ENCODE peak calls at places on chromosomes 7 and 10, in seven cellular contexts. S is uterus, H is EH, X is endodermal cell, G is GM23248, R is cardiac fibroblast, C is GM20000. K is an unnamed sample.

GRCh38 chr7:92678291-92678920 is 88.2 kb upstream of the FAM133B start:
- DNase-seq in S (no peak), H (no peak), X (no peak), G (no peak), R (no peak), C (no peak), K (no peak)

GRCh38 chr7:139099181-139099947 is 10.2 kb downstream of the ZC3HAV1 start:
- DNase-seq in S (no peak), H (no peak), X (no peak), G (peak; percentile 59), R (peak; percentile 33), C (no peak), K (no peak)

GRCh38 chr10:7686351-7687171 is 16.6 kb upstream of the ITIH2 start:
- DNase-seq in S (no peak), H (no peak), X (no peak), G (no peak), R (no peak), C (no peak), K (no peak)

GRCh38 chr10:97771913-97772823 is at the start of gene SFRP5:
- DNase-seq in S (no peak), H (no peak), X (peak; percentile 75), G (no peak), R (no peak), C (no peak), K (no peak)

GRCh38 chr7:35975851-35976454 is 175.1 kb downstream of the SEPTIN7 start:
- DNase-seq in S (no peak), H (peak; percentile 74), X (peak; percentile 72), G (peak; percentile 67), R (peak; percentile 89), C (peak; percentile 68), K (no peak)

GRCh38 chr10:34723746-34724145 is 91.3 kb downstream of the PARD3 start:
- DNase-seq in S (peak; percentile 33), H (peak; percentile 77), X (no peak), G (peak; percentile 86), R (peak; percentile 85), C (peak; percentile 38), K (no peak)

GRCh38 chr7:114082934-114083647 is 164.3 kb upstream of the PPP1R3A start:
- DNase-seq in S (peak; percentile 24), H (no peak), X (peak; percentile 84), G (peak; percentile 54), R (no peak), C (peak; percentile 26), K (peak; percentile 32)

GRCh38 chr7:158734861-158735260 is 30.3 kb upstream of the NCAPG2 start:
- DNase-seq in S (no peak), H (peak; percentile 29), X (no peak), G (peak; percentile 33), R (peak; percentile 76), C (no peak), K (no peak)

GRCh38 chr10:11109590-11109989 is 91.9 kb downstream of the CELF2 start:
- DNase-seq in S (no peak), H (no peak), X (no peak), G (no peak), R (no peak), C (no peak), K (no peak)

GRCh38 chr7:66150471-66150870 is 35.8 kb downstream of the CRCP start:
- DNase-seq in S (peak; percentile 66), H (peak; percentile 84), X (no peak), G (peak; percentile 56), R (peak; percentile 55), C (no peak), K (peak; percentile 58)

GRCh38 chr10:8060010-8060703 is 5.7 kb downstream of the GATA3 start:
- DNase-seq in S (no peak), H (peak; percentile 77), X (no peak), G (peak; percentile 27), R (no peak), C (peak; percentile 54), K (no peak)

GRCh38 chr10:74991435-74991834 is 120.0 kb upstream of the SAMD8 start:
- DNase-seq in S (no peak), H (peak; percentile 16), X (no peak), G (peak; percentile 45), R (peak; percentile 52), C (no peak), K (no peak)

GRCh38 chr7:102395620-102395957 is 574 bp upstream of the PRKRIP1 start:
- DNase-seq in S (no peak), H (no peak), X (no peak), G (peak; percentile 63), R (peak; percentile 34), C (no peak), K (no peak)

GRCh38 chr7:78983483-78983882 is 470.0 kb downstream of the MAGI2 start:
- DNase-seq in S (no peak), H (no peak), X (no peak), G (no peak), R (no peak), C (no peak), K (no peak)

GRCh38 chr10:15455456-15455855 is 84.4 kb upstream of the FAM171A1 start:
- DNase-seq in S (no peak), H (no peak), X (no peak), G (no peak), R (no peak), C (no peak), K (no peak)

GRCh38 chr10:32459072-32459703 is 13.2 kb downstream of the CCDC7 start:
- DNase-seq in S (no peak), H (no peak), X (no peak), G (no peak), R (no peak), C (no peak), K (no peak)

GRCh38 chr7:51366930-51367613 is 50.5 kb upstream of the COBL start:
- DNase-seq in S (no peak), H (no peak), X (peak; percentile 84), G (peak; percentile 69), R (peak; percentile 56), C (peak; percentile 52), K (peak; percentile 29)

GRCh38 chr7:80093349-80093748 is 41.3 kb upstream of the GNAI1 start:
- DNase-seq in S (no peak), H (no peak), X (no peak), G (no peak), R (no peak), C (no peak), K (no peak)

GRCh38 chr10:114395361-114396022 is 8.8 kb downstream of the AFAP1L2 start:
- DNase-seq in S (no peak), H (no peak), X (no peak), G (no peak), R (no peak), C (no peak), K (no peak)

GRCh38 chr7:96045919-96046318 is 273.6 kb downstream of the DYNC1I1 start:
- DNase-seq in S (no peak), H (no peak), X (peak; percentile 54), G (no peak), R (no peak), C (no peak), K (no peak)

GRCh38 chr10:71338728-71339495 is 19.9 kb downstream of the SLC29A3 start:
- DNase-seq in S (no peak), H (no peak), X (no peak), G (no peak), R (no peak), C (no peak), K (no peak)

GRCh38 chr10:8404721-8405120 is 350.2 kb downstream of the GATA3 start:
- DNase-seq in S (no peak), H (no peak), X (no peak), G (no peak), R (no peak), C (peak; percentile 15), K (no peak)

GRCh38 chr7:152565731-152566130 is 110.2 kb downstream of the XRCC2 start:
- DNase-seq in S (no peak), H (no peak), X (no peak), G (no peak), R (no peak), C (no peak), K (no peak)